ENCODE peak calls at places on chromosomes 4 and X, in five cellular contexts. One of them, this sample, is unnamed.
A peak's percentile ranks its signal among the peaks of the same experiment; 100 is the strongest.

GRCh38 chrX:129663171-129663570 is 8.4 kb upstream of the APLN start:
- DNase-seq in astrocyte: no peak
- DNase-seq in glutamatergic neuron: no peak
- DNase-seq in Right ventricle myocardium superior: no peak
- DNase-seq in thoracic aorta: no peak
- DNase-seq in this sample: no peak

GRCh38 chrX:21802844-21803243 is 36.6 kb upstream of the MBTPS2 start:
- DNase-seq in astrocyte: no peak
- DNase-seq in thoracic aorta: no peak
- DNase-seq in Right ventricle myocardium superior: no peak
- DNase-seq in glutamatergic neuron: no peak
- DNase-seq in this sample: no peak

GRCh38 chr4:57763070-57763469 is 652.9 kb upstream of the IGFBP7 start:
- DNase-seq in astrocyte: no peak
- DNase-seq in Right ventricle myocardium superior: no peak
- DNase-seq in thoracic aorta: no peak
- DNase-seq in glutamatergic neuron: no peak
- DNase-seq in this sample: no peak

GRCh38 chr4:162282711-162283110 is 118.9 kb upstream of the FSTL5 start:
- DNase-seq in Right ventricle myocardium superior: no peak
- DNase-seq in glutamatergic neuron: no peak
- DNase-seq in astrocyte: no peak
- DNase-seq in thoracic aorta: no peak
- DNase-seq in this sample: no peak

GRCh38 chrX:71227370-71228062 is 4.5 kb downstream of the GJB1 start:
- DNase-seq in Right ventricle myocardium superior: no peak
- DNase-seq in thoracic aorta: no peak
- DNase-seq in astrocyte: no peak
- DNase-seq in glutamatergic neuron: no peak
- DNase-seq in this sample: no peak

GRCh38 chr4:8547912-8548730 is 32.1 kb upstream of the GPR78 start:
- DNase-seq in Right ventricle myocardium superior: no peak
- DNase-seq in thoracic aorta: no peak
- DNase-seq in glutamatergic neuron: no peak
- DNase-seq in astrocyte: no peak
- DNase-seq in this sample: no peak

GRCh38 chr4:91958651-91959050 is 345.1 kb upstream of the GRID2 start:
- DNase-seq in Right ventricle myocardium superior: no peak
- DNase-seq in thoracic aorta: no peak
- DNase-seq in astrocyte: peak; percentile 69
- DNase-seq in glutamatergic neuron: no peak
- DNase-seq in this sample: no peak

GRCh38 chr4:164847967-164848649 is 28.9 kb upstream of the APELA start:
- DNase-seq in Right ventricle myocardium superior: no peak
- DNase-seq in astrocyte: no peak
- DNase-seq in glutamatergic neuron: no peak
- DNase-seq in thoracic aorta: no peak
- DNase-seq in this sample: no peak

GRCh38 chr4:1463088-1463926 is 57.1 kb upstream of the NKX1-1 start:
- DNase-seq in thoracic aorta: no peak
- DNase-seq in glutamatergic neuron: peak; percentile 79
- DNase-seq in Right ventricle myocardium superior: no peak
- DNase-seq in astrocyte: no peak
- DNase-seq in this sample: peak; percentile 53

GRCh38 chr4:57080781-57081650 is 29.2 kb downstream of the IGFBP7 start:
- DNase-seq in astrocyte: peak; percentile 100
- DNase-seq in glutamatergic neuron: no peak
- DNase-seq in thoracic aorta: no peak
- DNase-seq in Right ventricle myocardium superior: no peak
- DNase-seq in this sample: no peak

GRCh38 chr4:126061655-126062054 is 746.9 kb downstream of the FAT4 start:
- DNase-seq in astrocyte: no peak
- DNase-seq in thoracic aorta: no peak
- DNase-seq in Right ventricle myocardium superior: no peak
- DNase-seq in glutamatergic neuron: no peak
- DNase-seq in this sample: no peak

GRCh38 chr4:53786632-53787031 is 195.3 kb upstream of the LNX1 start:
- DNase-seq in glutamatergic neuron: no peak
- DNase-seq in astrocyte: no peak
- DNase-seq in thoracic aorta: no peak
- DNase-seq in Right ventricle myocardium superior: no peak
- DNase-seq in this sample: no peak

GRCh38 chrX:346034-346813 is 27.6 kb upstream of the GTPBP6 start:
- DNase-seq in astrocyte: no peak
- DNase-seq in thoracic aorta: no peak
- DNase-seq in glutamatergic neuron: peak; percentile 23
- DNase-seq in Right ventricle myocardium superior: peak; percentile 33
- DNase-seq in this sample: peak; percentile 30

GRCh38 chr4:126991965-126992364 is 640.8 kb upstream of the INTU start:
- DNase-seq in astrocyte: peak; percentile 32
- DNase-seq in glutamatergic neuron: no peak
- DNase-seq in Right ventricle myocardium superior: no peak
- DNase-seq in thoracic aorta: no peak
- DNase-seq in this sample: no peak

GRCh38 chr4:115763051-115763450 is 649.6 kb upstream of the NDST4 start:
- DNase-seq in Right ventricle myocardium superior: no peak
- DNase-seq in thoracic aorta: no peak
- DNase-seq in astrocyte: no peak
- DNase-seq in glutamatergic neuron: no peak
- DNase-seq in this sample: no peak

GRCh38 chr4:3496021-3496420 is 32.9 kb downstream of the DOK7 start:
- DNase-seq in thoracic aorta: no peak
- DNase-seq in astrocyte: no peak
- DNase-seq in glutamatergic neuron: no peak
- DNase-seq in Right ventricle myocardium superior: no peak
- DNase-seq in this sample: peak; percentile 71

GRCh38 chr4:188403272-188403671 is 264.0 kb downstream of the TRIML1 start:
- DNase-seq in Right ventricle myocardium superior: no peak
- DNase-seq in glutamatergic neuron: peak; percentile 32
- DNase-seq in astrocyte: no peak
- DNase-seq in thoracic aorta: no peak
- DNase-seq in this sample: no peak

GRCh38 chrX:133090410-133090809 is 6.5 kb downstream of the USP26 start:
- DNase-seq in Right ventricle myocardium superior: no peak
- DNase-seq in astrocyte: no peak
- DNase-seq in thoracic aorta: no peak
- DNase-seq in glutamatergic neuron: no peak
- DNase-seq in this sample: no peak